ENCODE peak calls at places on chromosome 15, in four cellular contexts. H is NCI-H748 treated with DMSO at 0.1 percent for 48 hours, Z is cerebellum, T is hypothalamus. M is an unnamed sample.

GRCh38 chr15:87850916-87851315 is 405.6 kb downstream of the NTRK3 start:
- DNase-seq in Z (peak; percentile 73), H (no peak), T (no peak), M (no peak)

GRCh38 chr15:70528816-70529215 is 234.5 kb downstream of the UACA start:
- DNase-seq in H (no peak), Z (no peak), T (no peak), M (no peak)

GRCh38 chr15:58169934-58170333 is 31.8 kb downstream of the AQP9 start:
- DNase-seq in T (no peak), Z (no peak), H (no peak), M (no peak)

GRCh38 chr15:67413770-67414429 is 107.0 kb upstream of the C15orf61 start:
- DNase-seq in H (no peak), T (no peak), Z (no peak), M (no peak)

GRCh38 chr15:95760508-95760907 is 570.0 kb upstream of the NR2F2 start:
- DNase-seq in Z (no peak), H (no peak), T (no peak), M (no peak)

GRCh38 chr15:86624261-86625036 is 544.8 kb downstream of the AGBL1 start:
- DNase-seq in Z (peak; percentile 63), T (no peak), H (peak; percentile 31), M (peak; percentile 48)

GRCh38 chr15:67458449-67458848 is 62.5 kb upstream of the C15orf61 start:
- DNase-seq in T (no peak), H (no peak), Z (no peak), M (no peak)

GRCh38 chr15:66097151-66098018 is 156.2 kb downstream of the MEGF11 start:
- DNase-seq in H (no peak), T (no peak), Z (peak; percentile 63), M (no peak)

GRCh38 chr15:91224750-91225380 is 124.8 kb downstream of the SV2B start:
- DNase-seq in H (peak; percentile 40), Z (peak; percentile 66), T (no peak), M (no peak)

GRCh38 chr15:45854455-45855202 is 219.8 kb downstream of the SQOR start:
- DNase-seq in Z (no peak), T (no peak), H (no peak), M (no peak)